ENCODE peak calls at places on chromosome 18, in eight cellular contexts. J, N, W, D, V, Q, Z and M are unnamed samples.

GRCh38 chr18:13120967-13121586 is 97.5 kb upstream of the LDLRAD4 start:
- DNase-seq in J (no peak), N (no peak), W (peak; percentile 53), D (no peak), V (no peak), Q (peak; percentile 59), Z (no peak), M (no peak)

GRCh38 chr18:78999939-79000338 is 20.3 kb downstream of the SALL3 start:
- DNase-seq in J (no peak), N (no peak), W (no peak), D (no peak), V (no peak), Q (no peak), Z (no peak), M (no peak)

GRCh38 chr18:48328473-48329205 is 80.5 kb downstream of the ZBTB7C start:
- DNase-seq in J (no peak), N (no peak), W (peak; percentile 70), D (no peak), V (no peak), Q (no peak), Z (no peak), M (no peak)

GRCh38 chr18:55150001-55150400 is 190.7 kb upstream of the CCDC68 start:
- DNase-seq in J (no peak), N (no peak), W (peak; percentile 28), D (no peak), V (no peak), Q (no peak), Z (no peak), M (no peak)

GRCh38 chr18:59769105-59769865 is 72.1 kb upstream of the CCBE1 start:
- DNase-seq in J (no peak), N (no peak), W (peak; percentile 85), D (no peak), V (no peak), Q (no peak), Z (no peak), M (no peak)

GRCh38 chr18:4125939-4126250 is 329.2 kb downstream of the DLGAP1 start:
- DNase-seq in J (no peak), N (no peak), W (no peak), D (no peak), V (no peak), Q (no peak), Z (peak; percentile 36), M (no peak)

GRCh38 chr18:63074987-63075404 is 244.6 kb downstream of the BCL2 start:
- DNase-seq in J (peak; percentile 54), N (no peak), W (peak; percentile 11), D (peak; percentile 61), V (no peak), Q (peak; percentile 54), Z (peak; percentile 87), M (peak; percentile 73)

GRCh38 chr18:7784171-7784570 is 217.1 kb downstream of the PTPRM start:
- DNase-seq in J (no peak), N (no peak), W (no peak), D (no peak), V (no peak), Q (no peak), Z (peak; percentile 70), M (no peak)

GRCh38 chr18:23244431-23244830 is 109.1 kb downstream of the CABLES1 start:
- DNase-seq in J (no peak), N (no peak), W (no peak), D (no peak), V (no peak), Q (no peak), Z (no peak), M (no peak)

GRCh38 chr18:68662779-68663178 is 52.1 kb downstream of the TMX3 start:
- DNase-seq in J (no peak), N (no peak), W (peak; percentile 28), D (no peak), V (no peak), Q (no peak), Z (peak; percentile 28), M (no peak)
- TF ChIP-seq CTCF in J (no peak), N (no peak), W (peak; percentile 3), D (no peak), V (peak; percentile 23), Q (no peak), Z (peak; percentile 23), M (no peak)

DNA sequence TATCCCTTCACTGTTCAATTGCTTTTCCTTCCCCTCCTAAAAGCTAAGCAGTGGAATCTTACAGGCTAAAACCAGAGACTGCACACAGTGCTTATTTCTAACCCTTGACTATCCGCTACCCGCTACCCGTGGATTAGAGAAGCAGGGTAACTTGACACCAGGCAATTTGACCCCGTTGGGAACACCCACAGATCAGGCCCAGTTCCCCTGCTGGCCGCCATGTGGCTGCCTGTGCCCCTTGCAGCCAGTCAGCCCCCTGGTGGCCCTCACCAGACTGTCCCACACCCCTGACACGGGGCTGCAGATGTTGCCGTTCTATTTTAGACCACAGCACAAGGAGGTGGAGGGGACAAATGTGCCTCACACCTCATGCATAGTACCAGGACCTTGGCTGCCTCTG is 74.8 kb downstream of the TXNL1 start:
- DNase-seq in J (no peak), N (no peak), W (no peak), D (no peak), V (peak; percentile 1), Q (no peak), Z (peak; percentile 94), M (peak; percentile 8)
- TF ChIP-seq CTCF in J (no peak), N (no peak), W (no peak), D (peak; percentile 16), V (peak; percentile 22), Q (no peak), Z (peak; percentile 90), M (no peak)

DNA sequence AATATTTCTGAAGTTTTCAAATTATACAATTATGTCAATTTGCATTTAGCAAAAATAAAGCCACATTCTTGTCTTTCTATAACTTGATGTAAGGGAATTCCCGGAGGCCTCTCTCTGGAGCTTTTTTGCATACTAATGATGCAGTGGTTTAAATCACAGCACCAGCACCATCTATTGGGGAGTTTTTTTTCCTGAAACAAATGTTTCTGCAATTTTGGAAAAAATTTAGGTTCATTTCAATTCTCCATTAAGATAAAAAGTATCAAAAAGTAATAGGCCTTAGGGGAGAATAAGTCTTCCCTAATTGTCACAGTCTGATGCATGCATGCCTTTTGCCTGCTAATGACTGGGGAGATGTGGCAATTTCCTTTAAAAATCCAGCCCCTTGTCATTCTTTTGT is 13.5 kb downstream of the CBLN2 start:
- DNase-seq in J (no peak), N (no peak), W (no peak), D (peak; percentile 56), V (no peak), Q (no peak), Z (no peak), M (no peak)
- TF ChIP-seq CTCF in J (no peak), N (no peak), W (no peak), D (peak; percentile 41), V (no peak), Q (no peak), Z (no peak), M (no peak)

GRCh38 chr18:25351773-25352628 is at the start of gene ZNF521:
- DNase-seq in J (peak; percentile 54), N (peak; percentile 11), W (peak; percentile 87), D (peak; percentile 89), V (peak; percentile 80), Q (peak; percentile 89), Z (peak; percentile 88), M (peak; percentile 55)
- TF ChIP-seq CTCF in J (no peak), N (no peak), W (peak; percentile 53), D (no peak), V (peak; percentile 4), Q (no peak), Z (peak; percentile 7), M (no peak)

GRCh38 chr18:52992041-52992440 is 652.0 kb downstream of the DCC start:
- DNase-seq in J (no peak), N (no peak), W (no peak), D (no peak), V (no peak), Q (no peak), Z (peak; percentile 80), M (no peak)
- TF ChIP-seq CTCF in J (no peak), N (no peak), W (no peak), D (peak; percentile 22), V (peak; percentile 38), Q (no peak), Z (peak; percentile 73), M (no peak)

DNA sequence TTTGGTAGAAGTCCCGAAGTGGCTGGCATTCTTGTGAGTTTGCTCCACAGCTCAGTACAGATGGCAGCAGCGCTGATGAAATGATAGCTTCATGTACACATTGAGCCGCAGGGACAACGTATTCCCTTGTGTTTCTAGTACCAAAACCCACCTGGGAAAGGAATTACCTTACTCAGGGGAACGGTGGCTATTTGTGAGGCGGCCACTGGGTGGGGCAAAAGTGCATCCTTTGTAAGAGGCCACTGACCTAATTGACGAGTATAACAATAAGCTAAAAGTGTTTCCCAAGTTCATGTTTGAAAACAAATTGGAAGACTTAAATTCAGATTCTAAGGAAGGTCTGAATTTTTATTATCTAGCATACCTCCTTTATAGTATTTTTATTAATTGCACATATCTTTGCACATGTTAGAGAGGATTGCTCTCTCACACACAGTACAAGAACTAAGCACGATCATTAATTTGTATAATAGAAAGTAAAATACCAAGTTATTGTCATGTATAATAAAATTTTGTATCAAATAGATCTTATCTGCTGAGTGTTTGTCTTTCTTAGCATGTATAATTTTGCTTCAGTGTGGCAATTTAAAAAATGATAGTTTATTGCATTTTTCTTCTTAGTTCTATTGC is 25.3 kb upstream of the CDH7 start:
- DNase-seq in J (no peak), N (no peak), W (no peak), D (peak; percentile 53), V (no peak), Q (no peak), Z (peak; percentile 84), M (peak; percentile 9)
- TF ChIP-seq CTCF in J (no peak), N (no peak), W (no peak), D (peak; percentile 77), V (peak; percentile 35), Q (no peak), Z (peak; percentile 88), M (peak; percentile 20)